ENCODE peak calls at places on chromosomes 2 and 18, in ten cellular contexts. J, Y, G, N, F, A, Z, K, I and T are unnamed samples.

GRCh38 chr2:160882906-160883305 is 277.3 kb upstream of the TANK start:
- DNase-seq in J (no peak), Y (no peak), G (no peak), N (no peak), F (no peak), A (no peak), Z (no peak), K (no peak), I (no peak), T (no peak)

GRCh38 chr2:37877457-37878315 is 47.4 kb upstream of the RMDN2 start:
- DNase-seq in J (no peak), Y (peak; percentile 55), G (no peak), N (peak; percentile 41), F (peak; percentile 65), A (peak; percentile 78), Z (peak; percentile 62), K (peak; percentile 69), I (peak; percentile 45), T (no peak)

GRCh38 chr18:48896875-48897511 is 53.8 kb downstream of the SMAD7 start:
- DNase-seq in J (no peak), Y (no peak), G (peak; percentile 31), N (no peak), F (peak; percentile 50), A (peak; percentile 80), Z (peak; percentile 50), K (peak; percentile 67), I (no peak), T (no peak)

GRCh38 chr2:146119586-146119985 is 1599.7 kb upstream of the ZEB2 start:
- DNase-seq in J (no peak), Y (no peak), G (no peak), N (no peak), F (no peak), A (no peak), Z (no peak), K (no peak), I (no peak), T (no peak)

GRCh38 chr2:8447610-8448221 is 234.1 kb upstream of the ID2 start:
- DNase-seq in J (no peak), Y (no peak), G (no peak), N (no peak), F (peak; percentile 75), A (peak; percentile 55), Z (peak; percentile 62), K (peak; percentile 83), I (no peak), T (no peak)

GRCh38 chr2:239570971-239571520 is 170.2 kb upstream of the HDAC4 start:
- DNase-seq in J (no peak), Y (no peak), G (no peak), N (no peak), F (no peak), A (no peak), Z (no peak), K (no peak), I (no peak), T (no peak)

GRCh38 chr2:105977212-105977611 is 216.9 kb downstream of the UXS1 start:
- DNase-seq in J (no peak), Y (no peak), G (peak; percentile 8), N (no peak), F (peak; percentile 94), A (peak; percentile 46), Z (no peak), K (peak; percentile 89), I (no peak), T (no peak)

GRCh38 chr2:124894199-124894598 is 869.1 kb downstream of the CNTNAP5 start:
- DNase-seq in J (no peak), Y (no peak), G (no peak), N (no peak), F (no peak), A (peak; percentile 13), Z (no peak), K (no peak), I (no peak), T (no peak)

GRCh38 chr18:48560491-48560890 is 21.7 kb downstream of the CTIF start:
- DNase-seq in J (no peak), Y (no peak), G (no peak), N (no peak), F (no peak), A (no peak), Z (no peak), K (no peak), I (no peak), T (no peak)

GRCh38 chr2:185393091-185393490 is 345.5 kb upstream of the FSIP2 start:
- DNase-seq in J (no peak), Y (no peak), G (no peak), N (no peak), F (no peak), A (no peak), Z (no peak), K (no peak), I (no peak), T (no peak)

GRCh38 chr18:8726963-8727730 is 21.8 kb downstream of the MTCL1 start:
- DNase-seq in J (no peak), Y (no peak), G (no peak), N (no peak), F (no peak), A (no peak), Z (no peak), K (no peak), I (no peak), T (no peak)

GRCh38 chr18:62991959-62992358 is 276.6 kb downstream of the PHLPP1 start:
- DNase-seq in J (no peak), Y (no peak), G (no peak), N (no peak), F (no peak), A (no peak), Z (no peak), K (no peak), I (no peak), T (no peak)

GRCh38 chr18:68429111-68429510 is 285.8 kb downstream of the TMX3 start:
- DNase-seq in J (no peak), Y (no peak), G (no peak), N (no peak), F (no peak), A (no peak), Z (no peak), K (no peak), I (no peak), T (no peak)

GRCh38 chr2:96816836-96817702 is 1.0 kb downstream of the CNNM3 start:
- DNase-seq in J (no peak), Y (peak; percentile 87), G (no peak), N (no peak), F (no peak), A (peak; percentile 9), Z (no peak), K (peak; percentile 35), I (no peak), T (no peak)

GRCh38 chr2:19474128-19474527 is 115.7 kb upstream of the OSR1 start:
- DNase-seq in J (no peak), Y (no peak), G (no peak), N (peak; percentile 78), F (peak; percentile 71), A (peak; percentile 17), Z (peak; percentile 62), K (peak; percentile 58), I (no peak), T (no peak)

GRCh38 chr2:218270721-218271486 is 585 bp downstream of the PNKD start:
- DNase-seq in J (no peak), Y (no peak), G (no peak), N (no peak), F (no peak), A (no peak), Z (no peak), K (peak; percentile 23), I (no peak), T (no peak)

GRCh38 chr18:12239426-12239825 is 14.7 kb upstream of the CIDEA start:
- DNase-seq in J (no peak), Y (no peak), G (no peak), N (no peak), F (peak; percentile 36), A (no peak), Z (no peak), K (peak; percentile 53), I (no peak), T (no peak)

GRCh38 chr2:126859631-126860030 is 39.1 kb upstream of the TEX51 start:
- DNase-seq in J (no peak), Y (no peak), G (no peak), N (no peak), F (no peak), A (no peak), Z (no peak), K (no peak), I (no peak), T (no peak)

GRCh38 chr2:134727385-134727784 is 8.6 kb upstream of the TMEM163 start:
- DNase-seq in J (no peak), Y (no peak), G (no peak), N (no peak), F (peak; percentile 85), A (peak; percentile 31), Z (no peak), K (peak; percentile 36), I (no peak), T (no peak)

GRCh38 chr2:26889796-26890195 is 41.9 kb downstream of the DPYSL5 start:
- DNase-seq in J (no peak), Y (no peak), G (no peak), N (no peak), F (no peak), A (no peak), Z (peak; percentile 6), K (no peak), I (no peak), T (no peak)

GRCh38 chr2:232521098-232521497 is 910 bp downstream of the PRSS56 start:
- DNase-seq in J (no peak), Y (no peak), G (no peak), N (no peak), F (no peak), A (no peak), Z (no peak), K (no peak), I (no peak), T (no peak)

GRCh38 chr18:79548986-79549637 is 130.5 kb upstream of the CTDP1 start:
- DNase-seq in J (no peak), Y (no peak), G (no peak), N (no peak), F (no peak), A (no peak), Z (no peak), K (no peak), I (no peak), T (no peak)